ENCODE peak calls at places on chromosomes 12 and 14, in seven cellular contexts. S is natural killer cell; K is GM10248; I is coronary artery; G is CD8-positive, alpha-beta T cell; X is adrenal gland; E is GM13976. V is an unnamed sample.

GRCh38 chr14:74917646-74918081 is 5.4 kb downstream of the RPS6KL1 start:
- DNase-seq in S (no peak), G (no peak), K (no peak), I (peak; percentile 83), X (no peak), E (no peak), V (no peak)

GRCh38 chr14:51518280-51518679 is 133.4 kb upstream of the FRMD6 start:
- DNase-seq in K (no peak), X (no peak), I (no peak), G (no peak), E (no peak), S (no peak), V (no peak)

GRCh38 chr14:99136401-99136800 is 135.6 kb downstream of the BCL11B start:
- DNase-seq in X (peak; percentile 4), G (no peak), E (no peak), I (no peak), K (no peak), S (no peak), V (no peak)

GRCh38 chr12:47820631-47821345 is 1.1 kb upstream of the HDAC7 start:
- DNase-seq in G (no peak), X (peak; percentile 97), S (no peak), K (no peak), I (peak; percentile 97), E (no peak), V (no peak)

GRCh38 chr12:12835378-12836145 is 22.4 kb downstream of the DDX47 start:
- DNase-seq in E (no peak), G (no peak), S (no peak), K (no peak), I (no peak), X (no peak), V (no peak)

GRCh38 chr12:25677180-25677937 is 124.3 kb upstream of the LMNTD1 start:
- DNase-seq in K (no peak), X (no peak), S (no peak), I (no peak), G (no peak), E (no peak), V (no peak)

GRCh38 chr12:121705514-121705913 is 7.0 kb upstream of the TMEM120B start:
- DNase-seq in X (no peak), G (no peak), K (no peak), E (no peak), S (no peak), I (no peak), V (no peak)

GRCh38 chr14:96145116-96145864 is 59.3 kb upstream of the BDKRB2 start:
- DNase-seq in S (no peak), G (no peak), E (no peak), K (no peak), X (no peak), I (no peak), V (no peak)

GRCh38 chr12:12533238-12533829 is 29.3 kb downstream of the DUSP16 start:
- DNase-seq in K (no peak), I (no peak), E (no peak), G (no peak), S (no peak), X (peak; percentile 86), V (no peak)

GRCh38 chr12:132834181-132834711 is 5.6 kb upstream of the GOLGA3 start:
- DNase-seq in I (no peak), K (no peak), E (no peak), S (no peak), G (peak; percentile 37), X (no peak), V (no peak)

GRCh38 chr12:78470354-78471195 is 394.0 kb upstream of the SYT1 start:
- DNase-seq in I (no peak), K (no peak), X (peak; percentile 70), E (no peak), S (no peak), G (no peak), V (no peak)

GRCh38 chr12:24833513-24833912 is 115.4 kb downstream of the BCAT1 start:
- DNase-seq in X (no peak), G (no peak), S (no peak), E (no peak), K (no peak), I (no peak), V (no peak)

GRCh38 chr14:71574976-71575375 is 357.3 kb upstream of the RGS6 start:
- DNase-seq in G (no peak), X (no peak), I (no peak), K (no peak), S (no peak), E (no peak), V (no peak)

GRCh38 chr14:103143535-103143934 is 20.3 kb downstream of the TNFAIP2 start:
- DNase-seq in E (no peak), I (no peak), K (no peak), X (no peak), S (no peak), G (no peak), V (no peak)

GRCh38 chr12:59891180-59891579 is 295.4 kb downstream of the SLC16A7 start:
- DNase-seq in K (no peak), S (no peak), G (no peak), X (no peak), E (no peak), I (no peak), V (no peak)

GRCh38 chr14:30020271-30020670 is 92.6 kb upstream of the PRKD1 start:
- DNase-seq in I (no peak), K (no peak), S (no peak), G (no peak), X (no peak), E (no peak), V (no peak)

GRCh38 chr12:115224031-115224430 is 540.1 kb upstream of the TBX3 start:
- DNase-seq in E (no peak), K (no peak), G (no peak), I (no peak), S (no peak), X (no peak), V (no peak)

GRCh38 chr12:19026637-19027508 is 102.7 kb upstream of the PLEKHA5 start:
- DNase-seq in X (no peak), S (no peak), K (no peak), E (no peak), I (no peak), G (no peak), V (no peak)

GRCh38 chr12:11344504-11344903 is 34.3 kb upstream of the PRB4 start:
- DNase-seq in K (no peak), I (no peak), X (no peak), S (no peak), G (no peak), E (no peak), V (no peak)

GRCh38 chr12:11348439-11348838 is 38.2 kb upstream of the PRB4 start:
- DNase-seq in K (no peak), E (no peak), X (no peak), I (no peak), S (no peak), G (no peak), V (no peak)

DNA sequence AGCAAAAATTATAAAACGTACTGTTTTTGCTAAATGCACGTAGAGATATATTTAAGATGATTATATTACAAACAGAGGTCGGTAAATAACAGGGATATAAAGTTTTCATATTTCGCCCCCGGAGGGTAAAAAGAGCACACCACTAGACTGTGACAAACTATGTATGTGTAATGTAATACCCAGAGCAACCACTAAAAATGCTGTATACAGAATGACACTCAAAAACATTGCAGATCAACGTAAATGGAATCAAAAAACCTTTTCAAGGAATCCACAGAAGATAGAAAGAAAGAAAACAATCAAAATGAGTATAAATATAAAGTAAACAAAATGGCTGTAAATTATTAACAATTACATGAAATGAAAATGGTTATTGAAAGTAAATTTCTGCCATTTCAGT is 37.6 kb upstream of the PRB4 start:
- DNase-seq in X (no peak), I (no peak), K (no peak), E (no peak), S (no peak), G (no peak), V (no peak)
- TF ChIP-seq CTCF in X (peak; percentile 20), I (no peak), K (no peak), E (no peak), S (no peak), G (no peak), V (no peak)

GRCh38 chr14:28666961-28667360 is 99.6 kb upstream of the FOXG1 start:
- DNase-seq in K (no peak), E (no peak), S (no peak), X (no peak), G (no peak), I (no peak), V (no peak)

GRCh38 chr14:28656704-28657255 is 109.8 kb upstream of the FOXG1 start:
- DNase-seq in E (no peak), I (no peak), X (no peak), K (no peak), S (no peak), G (no peak), V (no peak)

DNA sequence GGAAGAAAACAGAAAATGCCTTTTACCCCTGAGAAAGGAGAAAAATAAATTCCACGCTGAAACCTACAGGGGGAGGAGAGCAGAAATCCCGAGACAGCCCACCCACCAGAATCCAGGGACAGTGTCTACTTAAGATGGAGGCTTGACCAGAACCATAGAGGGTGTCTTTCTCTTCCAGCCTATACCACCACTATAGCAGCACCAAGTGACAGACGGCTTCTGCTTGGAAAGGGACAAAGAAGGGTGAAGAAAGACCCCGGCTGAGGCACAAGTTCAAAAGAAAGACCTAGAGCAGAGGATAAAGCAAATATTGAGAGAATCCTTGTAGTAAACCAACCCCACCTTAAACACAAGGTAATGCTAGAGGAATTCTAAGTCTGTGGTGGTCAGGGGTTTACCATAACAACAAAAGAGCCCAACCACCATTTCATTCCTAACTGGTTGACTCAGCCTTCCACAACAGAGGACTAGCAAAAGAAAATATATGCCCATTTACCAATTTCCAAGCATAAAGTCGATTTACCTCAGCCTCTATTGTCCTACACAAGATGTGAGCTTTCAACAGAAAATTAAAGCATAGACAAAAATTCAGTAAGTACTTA is 105.3 kb upstream of the FOXG1 start:
- DNase-seq in S (no peak), I (no peak), G (no peak), E (no peak), K (no peak), X (no peak), V (no peak)
- TF ChIP-seq CTCF in S (no peak), I (no peak), G (no peak), E (no peak), K (no peak), X (no peak), V (no peak)

GRCh38 chr14:21072102-21072501 is 2.0 kb downstream of the ARHGEF40 start:
- DNase-seq in K (no peak), S (no peak), G (no peak), I (no peak), E (peak; percentile 32), X (no peak), V (no peak)
- TF ChIP-seq CTCF in K (no peak), S (no peak), G (no peak), I (no peak), E (no peak), X (no peak), V (no peak)

DNA sequence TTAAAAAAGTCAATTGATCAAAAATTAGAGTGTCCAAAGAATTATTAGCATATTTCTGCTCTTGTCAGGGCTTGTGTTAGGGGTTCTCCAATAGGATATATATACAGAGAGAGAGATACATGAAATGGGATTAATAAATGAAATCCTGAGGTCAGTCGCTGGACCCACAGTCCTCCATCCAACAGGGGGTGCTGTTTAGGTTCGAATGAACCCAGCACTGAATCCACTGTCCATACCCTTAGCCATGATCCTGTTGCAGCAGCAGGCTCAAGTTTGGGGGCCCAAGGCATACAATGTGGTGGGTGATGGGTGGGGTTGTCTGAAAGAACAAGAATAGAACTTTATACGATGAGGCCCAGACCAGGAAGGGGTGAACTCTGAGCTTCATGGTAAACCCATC is 780 bp upstream of the MYO1H start:
- DNase-seq in X (no peak), S (no peak), I (no peak), K (no peak), G (no peak), E (no peak), V (no peak)
- TF ChIP-seq CTCF in X (no peak), S (no peak), I (no peak), K (peak; percentile 9), G (no peak), E (no peak), V (no peak)

GRCh38 chr12:14572401-14572800 is 4.7 kb upstream of the PLBD1 start:
- DNase-seq in G (no peak), E (no peak), K (no peak), X (no peak), I (no peak), S (no peak), V (no peak)
- TF ChIP-seq CTCF in G (no peak), E (no peak), K (peak; percentile 39), X (no peak), I (no peak), S (no peak), V (no peak)

V was measured in GM20000.